ENCODE peak calls at places on chromosomes 11 and 22, in four cellular contexts. One of them, this sample, is unnamed.

GRCh38 chr11:67630943-67631331 is 1.2 kb upstream of the NUDT8 start:
- DNase-seq in tibial nerve: no peak
- DNase-seq in progenitor cell of endocrine pancreas: no peak
- DNase-seq in cardiac fibroblast: no peak
- DNase-seq in this sample: peak

GRCh38 chr11:10627306-10627705 is 58.8 kb upstream of the LYVE1 start:
- DNase-seq in tibial nerve: no peak
- DNase-seq in progenitor cell of endocrine pancreas: no peak
- DNase-seq in cardiac fibroblast: no peak
- DNase-seq in this sample: no peak

GRCh38 chr11:19849107-19849789 is 136.6 kb downstream of the NAV2 start:
- DNase-seq in tibial nerve: no peak
- DNase-seq in progenitor cell of endocrine pancreas: no peak
- DNase-seq in cardiac fibroblast: no peak
- DNase-seq in this sample: no peak

GRCh38 chr11:114050258-114050927 is 9.1 kb upstream of the ZBTB16 start:
- DNase-seq in tibial nerve: no peak
- DNase-seq in progenitor cell of endocrine pancreas: no peak
- DNase-seq in cardiac fibroblast: no peak
- DNase-seq in this sample: no peak

GRCh38 chr22:23913661-23914353 is 19.6 kb downstream of the MIF start:
- DNase-seq in tibial nerve: peak
- DNase-seq in progenitor cell of endocrine pancreas: peak
- DNase-seq in cardiac fibroblast: peak
- DNase-seq in this sample: peak

GRCh38 chr22:38030311-38031133 is 26.7 kb upstream of the PICK1 start:
- DNase-seq in tibial nerve: no peak
- DNase-seq in progenitor cell of endocrine pancreas: no peak
- DNase-seq in cardiac fibroblast: no peak
- DNase-seq in this sample: no peak

GRCh38 chr22:46350111-46350510 is 14.6 kb downstream of the TRMU start:
- DNase-seq in tibial nerve: no peak
- DNase-seq in progenitor cell of endocrine pancreas: no peak
- DNase-seq in cardiac fibroblast: no peak
- DNase-seq in this sample: no peak

GRCh38 chr11:92314499-92314898 is 89.9 kb downstream of the FAT3 start:
- DNase-seq in tibial nerve: no peak
- DNase-seq in progenitor cell of endocrine pancreas: no peak
- DNase-seq in cardiac fibroblast: peak
- DNase-seq in this sample: no peak

GRCh38 chr11:4826425-4826824 is 5.3 kb downstream of the OR51F2 start:
- DNase-seq in tibial nerve: no peak
- DNase-seq in progenitor cell of endocrine pancreas: no peak
- DNase-seq in cardiac fibroblast: peak
- DNase-seq in this sample: no peak

GRCh38 chr11:34758262-34758661 is 137.4 kb downstream of the EHF start:
- DNase-seq in tibial nerve: no peak
- DNase-seq in progenitor cell of endocrine pancreas: no peak
- DNase-seq in cardiac fibroblast: peak
- DNase-seq in this sample: no peak

GRCh38 chr11:61587951-61588695 is 7.2 kb upstream of the SYT7 start:
- DNase-seq in tibial nerve: no peak
- DNase-seq in progenitor cell of endocrine pancreas: peak
- DNase-seq in cardiac fibroblast: no peak
- DNase-seq in this sample: no peak

GRCh38 chr11:133946541-133947297 is 10.0 kb downstream of the IGSF9B start:
- DNase-seq in tibial nerve: no peak
- DNase-seq in progenitor cell of endocrine pancreas: no peak
- DNase-seq in cardiac fibroblast: no peak
- DNase-seq in this sample: no peak

GRCh38 chr11:73267122-73267846 is 4.9 kb upstream of the P2RY6 start:
- DNase-seq in tibial nerve: no peak
- DNase-seq in progenitor cell of endocrine pancreas: no peak
- DNase-seq in cardiac fibroblast: no peak
- DNase-seq in this sample: no peak

GRCh38 chr11:2892215-2893020 is 6.8 kb upstream of the CDKN1C start:
- DNase-seq in tibial nerve: peak
- DNase-seq in progenitor cell of endocrine pancreas: peak
- DNase-seq in cardiac fibroblast: peak
- DNase-seq in this sample: peak

GRCh38 chr22:17633217-17633997 is 4.9 kb upstream of the ATP6V1E1 start:
- DNase-seq in tibial nerve: no peak
- DNase-seq in progenitor cell of endocrine pancreas: no peak
- DNase-seq in cardiac fibroblast: peak
- DNase-seq in this sample: no peak

GRCh38 chr11:88175004-88175706 is at the start of gene RAB38:
- DNase-seq in tibial nerve: no peak
- DNase-seq in progenitor cell of endocrine pancreas: peak
- DNase-seq in cardiac fibroblast: no peak
- DNase-seq in this sample: no peak

GRCh38 chr22:46767249-46767985 is 5.0 kb downstream of the TBC1D22A start:
- DNase-seq in tibial nerve: no peak
- DNase-seq in progenitor cell of endocrine pancreas: no peak
- DNase-seq in cardiac fibroblast: no peak
- DNase-seq in this sample: no peak

GRCh38 chr11:128179049-128179448 is 408.3 kb downstream of the ETS1 start:
- DNase-seq in tibial nerve: no peak
- DNase-seq in progenitor cell of endocrine pancreas: no peak
- DNase-seq in cardiac fibroblast: no peak
- DNase-seq in this sample: no peak

GRCh38 chr11:110479445-110480101 is 49.8 kb downstream of the FDX1 start:
- DNase-seq in tibial nerve: no peak
- DNase-seq in progenitor cell of endocrine pancreas: no peak
- DNase-seq in cardiac fibroblast: peak
- DNase-seq in this sample: no peak

GRCh38 chr11:118437736-118438125 is 1.4 kb downstream of the KMT2A start:
- DNase-seq in tibial nerve: no peak
- DNase-seq in progenitor cell of endocrine pancreas: peak
- DNase-seq in cardiac fibroblast: no peak
- DNase-seq in this sample: no peak

GRCh38 chr11:36313073-36313472 is 17.0 kb downstream of the PRR5L start:
- DNase-seq in tibial nerve: no peak
- DNase-seq in progenitor cell of endocrine pancreas: no peak
- DNase-seq in cardiac fibroblast: no peak
- DNase-seq in this sample: no peak

GRCh38 chr11:126917531-126918204 is 82.9 kb downstream of the KIRREL3 start:
- DNase-seq in tibial nerve: no peak
- DNase-seq in progenitor cell of endocrine pancreas: no peak
- DNase-seq in cardiac fibroblast: peak
- DNase-seq in this sample: peak

GRCh38 chr22:22196018-22196533 is 48.5 kb upstream of the VPREB1 start:
- DNase-seq in tibial nerve: no peak
- DNase-seq in progenitor cell of endocrine pancreas: no peak
- DNase-seq in cardiac fibroblast: no peak
- DNase-seq in this sample: no peak

GRCh38 chr11:73872746-73873412 is 3.8 kb downstream of the COA4 start:
- DNase-seq in tibial nerve: no peak
- DNase-seq in progenitor cell of endocrine pancreas: no peak
- DNase-seq in cardiac fibroblast: no peak
- DNase-seq in this sample: no peak

DNA sequence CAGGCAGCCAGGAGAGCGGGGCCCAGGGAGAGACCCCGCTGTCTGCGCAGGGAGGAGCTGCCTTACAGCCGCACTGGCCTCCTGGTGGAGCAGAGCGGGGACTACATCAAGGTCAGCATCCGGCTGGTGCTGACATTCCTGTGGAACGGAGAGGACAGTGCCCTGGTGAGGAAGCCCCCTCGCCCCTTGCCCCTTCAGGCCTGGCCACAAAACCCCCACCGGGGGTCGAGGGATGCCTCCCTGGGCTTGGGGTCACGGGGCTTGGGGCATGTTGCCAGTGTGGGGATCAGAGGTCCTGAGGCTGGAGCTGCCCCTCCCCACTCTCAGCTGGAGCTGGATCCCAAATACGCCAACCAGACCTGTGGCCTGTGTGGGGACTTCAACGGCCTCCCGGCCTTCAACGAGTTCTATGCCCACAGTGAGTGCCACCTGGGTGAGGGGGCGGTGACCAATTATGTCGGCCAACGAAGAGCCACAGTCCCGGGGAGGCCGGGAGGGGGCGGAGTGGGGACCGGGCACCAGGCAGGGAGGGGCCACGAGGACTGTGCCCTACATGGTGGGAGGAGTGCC is 4.2 kb downstream of the MUC5B start:
- DNase-seq in tibial nerve: no peak
- DNase-seq in progenitor cell of endocrine pancreas: no peak
- DNase-seq in cardiac fibroblast: no peak
- DNase-seq in this sample: peak
- TF ChIP-seq CTCF in tibial nerve: no peak
- TF ChIP-seq CTCF in progenitor cell of endocrine pancreas: peak
- TF ChIP-seq CTCF in cardiac fibroblast: peak
- TF ChIP-seq CTCF in this sample: no peak

GRCh38 chr11:94656968-94657367 is 89.8 kb downstream of the PIWIL4 start:
- DNase-seq in tibial nerve: no peak
- DNase-seq in progenitor cell of endocrine pancreas: no peak
- DNase-seq in cardiac fibroblast: no peak
- DNase-seq in this sample: no peak

GRCh38 chr11:94655951-94656350 is 88.8 kb downstream of the PIWIL4 start:
- DNase-seq in tibial nerve: no peak
- DNase-seq in progenitor cell of endocrine pancreas: no peak
- DNase-seq in cardiac fibroblast: no peak
- DNase-seq in this sample: no peak

GRCh38 chr11:94653561-94653960 is 86.4 kb downstream of the PIWIL4 start:
- DNase-seq in tibial nerve: no peak
- DNase-seq in progenitor cell of endocrine pancreas: no peak
- DNase-seq in cardiac fibroblast: no peak
- DNase-seq in this sample: no peak

GRCh38 chr11:94654201-94654600 is 87.0 kb downstream of the PIWIL4 start:
- DNase-seq in tibial nerve: no peak
- DNase-seq in progenitor cell of endocrine pancreas: no peak
- DNase-seq in cardiac fibroblast: no peak
- DNase-seq in this sample: no peak

GRCh38 chr11:94655291-94655690 is 88.1 kb downstream of the PIWIL4 start:
- DNase-seq in tibial nerve: no peak
- DNase-seq in progenitor cell of endocrine pancreas: no peak
- DNase-seq in cardiac fibroblast: no peak
- DNase-seq in this sample: no peak
- TF ChIP-seq CTCF in tibial nerve: no peak
- TF ChIP-seq CTCF in progenitor cell of endocrine pancreas: no peak
- TF ChIP-seq CTCF in cardiac fibroblast: no peak
- TF ChIP-seq CTCF in this sample: no peak

GRCh38 chr11:14698771-14699170 is 55.2 kb downstream of the PDE3B start:
- DNase-seq in tibial nerve: no peak
- DNase-seq in progenitor cell of endocrine pancreas: no peak
- DNase-seq in cardiac fibroblast: no peak
- DNase-seq in this sample: no peak

GRCh38 chr11:14702760-14703159 is 59.2 kb downstream of the PDE3B start:
- DNase-seq in tibial nerve: no peak
- DNase-seq in progenitor cell of endocrine pancreas: no peak
- DNase-seq in cardiac fibroblast: no peak
- DNase-seq in this sample: no peak

GRCh38 chr11:14700593-14700992 is 57.0 kb downstream of the PDE3B start:
- DNase-seq in tibial nerve: no peak
- DNase-seq in progenitor cell of endocrine pancreas: no peak
- DNase-seq in cardiac fibroblast: no peak
- DNase-seq in this sample: no peak

GRCh38 chr11:14703731-14704130 is 60.1 kb downstream of the PDE3B start:
- DNase-seq in tibial nerve: no peak
- DNase-seq in progenitor cell of endocrine pancreas: no peak
- DNase-seq in cardiac fibroblast: no peak
- DNase-seq in this sample: no peak
- TF ChIP-seq CTCF in tibial nerve: no peak
- TF ChIP-seq CTCF in progenitor cell of endocrine pancreas: no peak
- TF ChIP-seq CTCF in cardiac fibroblast: no peak
- TF ChIP-seq CTCF in this sample: no peak

DNA sequence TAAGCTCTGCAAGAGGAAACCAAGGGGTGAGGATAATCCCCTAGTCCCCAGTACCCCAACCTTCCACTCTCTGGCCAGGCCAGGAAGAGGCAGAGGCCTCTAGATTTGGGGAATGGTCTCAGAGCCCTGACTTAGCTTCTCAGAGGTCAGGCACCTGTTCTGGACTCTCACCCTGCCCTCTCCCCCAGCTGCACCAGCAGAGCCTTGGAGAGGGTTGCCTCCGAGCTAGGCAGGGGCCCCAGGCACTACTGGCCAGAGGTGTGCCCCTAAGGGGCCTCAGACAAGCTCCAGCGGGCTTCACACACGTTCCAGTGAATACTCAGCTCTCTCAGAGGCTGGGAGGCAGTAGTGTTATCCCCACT is 8.0 kb downstream of the FREY1 start:
- DNase-seq in tibial nerve: no peak
- DNase-seq in progenitor cell of endocrine pancreas: no peak
- DNase-seq in cardiac fibroblast: no peak
- DNase-seq in this sample: no peak
- TF ChIP-seq CTCF in tibial nerve: no peak
- TF ChIP-seq CTCF in progenitor cell of endocrine pancreas: no peak
- TF ChIP-seq CTCF in cardiac fibroblast: no peak
- TF ChIP-seq CTCF in this sample: no peak